ENCODE peak calls at places on chromosomes 16 and 17, in seven cellular contexts. R is skeletal muscle cell; M is osteocyte; E is coronary artery; P is EL; W is stimulated activated CD4-positive, alpha-beta T cell treated with anti-CD3 and anti-CD28 coated beads, Interleukin-1b, Interleukin-23, amount 100 ng/mL, for 24 hours; L is HEK293T. I is an unnamed sample.

GRCh38 chr17:79549111-79549915 is 61.5 kb downstream of the RBFOX3 start:
- DNase-seq in R (no peak), M (no peak), E (no peak), P (no peak), W (no peak), L (no peak), I (no peak)

GRCh38 chr16:21101631-21102420 is 48.8 kb downstream of the DNAH3 start:
- DNase-seq in R (no peak), M (no peak), E (no peak), P (peak), W (no peak), L (no peak), I (no peak)

GRCh38 chr17:76720941-76721340 is 5.5 kb downstream of the JMJD6 start:
- DNase-seq in R (no peak), M (no peak), E (no peak), P (no peak), W (no peak), L (no peak), I (no peak)

GRCh38 chr17:43767713-43768059 is 9.1 kb upstream of the SOST start:
- DNase-seq in R (no peak), M (no peak), E (peak), P (no peak), W (no peak), L (no peak), I (no peak)

GRCh38 chr16:64475627-64476351 is 646.1 kb downstream of the CDH11 start:
- DNase-seq in R (peak), M (no peak), E (no peak), P (no peak), W (no peak), L (no peak), I (no peak)

GRCh38 chr16:16000685-16001084 is 51.3 kb downstream of the ABCC1 start:
- DNase-seq in R (no peak), M (no peak), E (no peak), P (no peak), W (no peak), L (no peak), I (no peak)

GRCh38 chr17:19753661-19754463 is 5.8 kb upstream of the ALDH3A1 start:
- DNase-seq in R (no peak), M (no peak), E (no peak), P (peak), W (no peak), L (no peak), I (no peak)

GRCh38 chr16:81321039-81321438 is 6.3 kb downstream of the GAN start:
- DNase-seq in R (no peak), M (no peak), E (no peak), P (no peak), W (no peak), L (no peak), I (no peak)

GRCh38 chr17:82213251-82214011 is 789 bp upstream of the CCDC57 start:
- DNase-seq in R (peak), M (peak), E (peak), P (peak), W (no peak), L (peak), I (no peak)

GRCh38 chr16:29645699-29646187 is 17.3 kb upstream of the SPN start:
- DNase-seq in R (no peak), M (no peak), E (no peak), P (peak), W (no peak), L (peak), I (no peak)

GRCh38 chr17:55769625-55770000 is 18.8 kb downstream of the PCTP start:
- DNase-seq in R (peak), M (no peak), E (no peak), P (peak), W (no peak), L (no peak), I (no peak)

GRCh38 chr17:62781356-62781755 is 26.8 kb downstream of the MARCHF10 start:
- DNase-seq in R (no peak), M (no peak), E (no peak), P (peak), W (no peak), L (no peak), I (no peak)

GRCh38 chr17:14061666-14062560 is 7.4 kb upstream of the COX10 start:
- DNase-seq in R (peak), M (no peak), E (no peak), P (peak), W (no peak), L (no peak), I (no peak)

GRCh38 chr17:67974186-67974585 is 22.1 kb downstream of the C17orf58 start:
- DNase-seq in R (no peak), M (no peak), E (no peak), P (no peak), W (no peak), L (no peak), I (no peak)

GRCh38 chr17:19716108-19717030 is at the start of gene SLC47A2:
- DNase-seq in R (no peak), M (no peak), E (no peak), P (no peak), W (no peak), L (no peak), I (no peak)

GRCh38 chr16:3774156-3774767 is 56.9 kb upstream of the TRAP1 start:
- DNase-seq in R (peak), M (no peak), E (no peak), P (peak), W (no peak), L (no peak), I (no peak)

GRCh38 chr16:608019-608418 is 18.2 kb downstream of the RAB40C start:
- DNase-seq in R (no peak), M (no peak), E (no peak), P (no peak), W (no peak), L (no peak), I (no peak)

GRCh38 chr17:72370819-72371218 is 250.0 kb downstream of the SOX9 start:
- DNase-seq in R (no peak), M (no peak), E (no peak), P (peak), W (no peak), L (no peak), I (no peak)

GRCh38 chr17:49739662-49740271 is 24.2 kb downstream of the FAM117A start:
- DNase-seq in R (no peak), M (no peak), E (no peak), P (no peak), W (peak), L (no peak), I (no peak)

I was measured in Panc1.